ENCODE peak calls at places on chromosomes 1 and 21, in seven cellular contexts. R, S, V, I, N, M and Z are unnamed samples.
A peak's percentile ranks its signal among the peaks of the same experiment; 100 is the strongest.

GRCh38 chr1:86468501-86468977 is at the start of gene CLCA1:
- DNase-seq in R (no peak), S (no peak), V (no peak), I (no peak), N (peak; percentile 58), M (no peak), Z (no peak)

GRCh38 chr1:164707868-164708331 is 148.9 kb downstream of the PBX1 start:
- DNase-seq in R (no peak), S (no peak), V (peak; percentile 74), I (no peak), N (no peak), M (peak; percentile 31), Z (peak; percentile 65)

GRCh38 chr1:41800237-41800902 is 118.4 kb downstream of the HIVEP3 start:
- DNase-seq in R (no peak), S (no peak), V (no peak), I (no peak), N (no peak), M (no peak), Z (no peak)

GRCh38 chr21:45482899-45483821 is 59.1 kb downstream of the SLC19A1 start:
- DNase-seq in R (peak; percentile 33), S (peak; percentile 50), V (no peak), I (no peak), N (no peak), M (no peak), Z (no peak)

GRCh38 chr1:152386940-152387339 is 27.1 kb downstream of the CRNN start:
- DNase-seq in R (no peak), S (no peak), V (peak; percentile 31), I (no peak), N (no peak), M (no peak), Z (no peak)

GRCh38 chr1:219120625-219121544 is 52.8 kb upstream of the LYPLAL1 start:
- DNase-seq in R (no peak), S (no peak), V (peak; percentile 56), I (no peak), N (no peak), M (peak; percentile 85), Z (peak; percentile 45)

GRCh38 chr1:165884690-165885304 is 57.4 kb downstream of the UCK2 start:
- DNase-seq in R (no peak), S (no peak), V (no peak), I (no peak), N (no peak), M (peak; percentile 74), Z (no peak)

GRCh38 chr1:184851822-184852746 is 97.4 kb upstream of the EDEM3 start:
- DNase-seq in R (no peak), S (no peak), V (no peak), I (no peak), N (no peak), M (no peak), Z (peak; percentile 63)

GRCh38 chr1:162966608-162967007 is 102.6 kb upstream of the RGS4 start:
- DNase-seq in R (no peak), S (no peak), V (no peak), I (no peak), N (no peak), M (no peak), Z (no peak)

GRCh38 chr21:19256934-19257660 is 853.5 kb upstream of the TMPRSS15 start:
- DNase-seq in R (no peak), S (no peak), V (no peak), I (no peak), N (no peak), M (no peak), Z (no peak)

GRCh38 chr1:113057006-113057405 is 16.0 kb upstream of the LRIG2 start:
- DNase-seq in R (no peak), S (no peak), V (no peak), I (peak; percentile 21), N (no peak), M (peak; percentile 66), Z (no peak)

GRCh38 chr1:154420172-154420571 is 15.0 kb downstream of the IL6R start:
- DNase-seq in R (no peak), S (peak; percentile 82), V (peak; percentile 74), I (peak; percentile 78), N (no peak), M (peak; percentile 84), Z (peak; percentile 93)

GRCh38 chr21:42567861-42568260 is 54.2 kb downstream of the SLC37A1 start:
- DNase-seq in R (no peak), S (no peak), V (no peak), I (peak; percentile 3), N (no peak), M (no peak), Z (peak; percentile 40)

GRCh38 chr1:47738560-47739182 is 258.5 kb downstream of the TRABD2B start:
- DNase-seq in R (no peak), S (peak; percentile 30), V (peak; percentile 72), I (peak; percentile 57), N (no peak), M (peak; percentile 29), Z (peak; percentile 64)

GRCh38 chr1:43801203-43801602 is 93.9 kb downstream of the ST3GAL3 start:
- DNase-seq in R (no peak), S (no peak), V (no peak), I (no peak), N (no peak), M (no peak), Z (no peak)

GRCh38 chr1:218383681-218384080 is 38.5 kb downstream of the TGFB2 start:
- DNase-seq in R (no peak), S (no peak), V (no peak), I (no peak), N (no peak), M (no peak), Z (no peak)

GRCh38 chr1:22611530-22611947 is 24.9 kb upstream of the C1QA start:
- DNase-seq in R (peak; percentile 13), S (peak; percentile 18), V (peak; percentile 64), I (no peak), N (peak; percentile 58), M (peak; percentile 44), Z (no peak)

GRCh38 chr1:48396208-48396607 is 75.8 kb downstream of the SPATA6 start:
- DNase-seq in R (no peak), S (no peak), V (no peak), I (no peak), N (no peak), M (no peak), Z (no peak)

GRCh38 chr1:207346562-207346912 is 25.1 kb downstream of the CD55 start:
- DNase-seq in R (no peak), S (no peak), V (no peak), I (no peak), N (no peak), M (no peak), Z (peak; percentile 50)

GRCh38 chr1:243287652-243288051 is 31.8 kb downstream of the SDCCAG8 start:
- DNase-seq in R (no peak), S (peak; percentile 60), V (peak; percentile 76), I (no peak), N (no peak), M (peak; percentile 88), Z (no peak)

GRCh38 chr1:208235983-208236761 is 8.0 kb downstream of the PLXNA2 start:
- DNase-seq in R (no peak), S (no peak), V (peak; percentile 65), I (peak; percentile 77), N (peak; percentile 15), M (peak; percentile 89), Z (peak; percentile 88)

GRCh38 chr1:37234941-37235418 is 200.7 kb upstream of the GRIK3 start:
- DNase-seq in R (no peak), S (peak; percentile 84), V (no peak), I (no peak), N (no peak), M (no peak), Z (no peak)

GRCh38 chr1:181099152-181100014 is 10.9 kb downstream of the IER5 start:
- DNase-seq in R (peak; percentile 30), S (no peak), V (no peak), I (no peak), N (no peak), M (peak; percentile 87), Z (no peak)

GRCh38 chr1:227399152-227399730 is 80.9 kb upstream of the CDC42BPA start:
- DNase-seq in R (no peak), S (no peak), V (no peak), I (no peak), N (no peak), M (no peak), Z (no peak)

GRCh38 chr21:29342394-29342957 is 43.8 kb downstream of the BACH1 start:
- DNase-seq in R (peak; percentile 53), S (peak; percentile 45), V (peak; percentile 86), I (peak; percentile 24), N (no peak), M (peak; percentile 98), Z (peak; percentile 85)

GRCh38 chr1:16442273-16442672 is 1.7 kb downstream of the NECAP2 start:
- DNase-seq in R (no peak), S (no peak), V (no peak), I (no peak), N (no peak), M (no peak), Z (no peak)

GRCh38 chr1:206715120-206715519 is 30.4 kb downstream of the MAPKAPK2 start:
- DNase-seq in R (no peak), S (no peak), V (no peak), I (no peak), N (no peak), M (no peak), Z (no peak)

GRCh38 chr1:81681570-81681969 is 119.2 kb upstream of the ADGRL2 start:
- DNase-seq in R (no peak), S (no peak), V (no peak), I (no peak), N (no peak), M (peak; percentile 33), Z (no peak)

GRCh38 chr1:238951809-238952208 is 434.6 kb upstream of the CHRM3 start:
- DNase-seq in R (no peak), S (peak; percentile 36), V (no peak), I (no peak), N (peak; percentile 14), M (peak; percentile 53), Z (no peak)

GRCh38 chr1:232996143-232996542 is 45.7 kb downstream of the NTPCR start:
- DNase-seq in R (no peak), S (no peak), V (no peak), I (no peak), N (no peak), M (no peak), Z (no peak)

GRCh38 chr1:20124451-20125057 is 5.2 kb upstream of the PLA2G2D start:
- DNase-seq in R (no peak), S (no peak), V (peak; percentile 81), I (peak; percentile 44), N (no peak), M (peak; percentile 73), Z (no peak)